ENCODE peak calls at places on chromosomes 12 and 14, in nine cellular contexts. K is HepG2, S is lung, N is fibroblast of lung, C is left lung, P is left ventricle myocardium inferior, B is RWPE2, U is WERI-Rb-1, Q is foreskin fibroblast. V is an unnamed sample.

GRCh38 chr14:70052990-70053389 is 135.8 kb downstream of the SLC8A3 start:
- DNase-seq in B (no peak), C (no peak), S (no peak), N (peak; percentile 9), U (no peak), P (no peak), Q (peak; percentile 15), K (peak; percentile 38), V (no peak)

GRCh38 chr12:57632898-57633825 is at the start of gene B4GALNT1:
- DNase-seq in C (no peak), K (no peak), B (peak; percentile 60), Q (no peak), U (peak; percentile 73), S (peak; percentile 51), P (peak; percentile 64), N (peak; percentile 55), V (no peak)

GRCh38 chr12:1744932-1745331 is 54.1 kb downstream of the ADIPOR2 start:
- DNase-seq in U (no peak), K (peak; percentile 94), C (no peak), Q (peak; percentile 3), N (peak; percentile 55), S (no peak), B (no peak), P (no peak), V (no peak)

GRCh38 chr12:16573652-16574077 is 32.3 kb downstream of the LMO3 start:
- DNase-seq in N (no peak), K (peak; percentile 18), P (peak; percentile 31), S (peak; percentile 87), U (peak; percentile 89), Q (no peak), C (peak; percentile 72), B (no peak), V (no peak)

GRCh38 chr14:83559721-83560120 is 1970.2 kb upstream of the FLRT2 start:
- DNase-seq in S (no peak), U (no peak), P (no peak), N (peak; percentile 18), K (no peak), B (no peak), C (no peak), Q (no peak), V (no peak)

GRCh38 chr12:64160718-64161060 is 61.4 kb downstream of the KICS2 start:
- DNase-seq in S (no peak), B (no peak), U (no peak), P (no peak), C (no peak), N (peak; percentile 55), Q (peak; percentile 62), K (no peak), V (no peak)

GRCh38 chr12:93851245-93851665 is 174.1 kb downstream of the CRADD start:
- DNase-seq in B (no peak), N (no peak), C (no peak), S (no peak), Q (no peak), P (no peak), U (no peak), K (no peak), V (no peak)

GRCh38 chr14:74133833-74134481 is 49.2 kb downstream of the LIN52 start:
- DNase-seq in B (no peak), U (no peak), C (no peak), Q (no peak), N (no peak), P (no peak), K (peak; percentile 35), S (no peak), V (no peak)

GRCh38 chr14:96217381-96217913 is 12.8 kb downstream of the BDKRB2 start:
- DNase-seq in C (no peak), K (no peak), Q (no peak), B (no peak), P (no peak), N (no peak), U (no peak), S (no peak), V (no peak)

GRCh38 chr14:53501361-53502320 is 348.5 kb upstream of the DDHD1 start:
- DNase-seq in N (peak; percentile 66), Q (peak; percentile 40), S (no peak), K (no peak), B (no peak), U (no peak), P (no peak), C (no peak), V (no peak)

GRCh38 chr12:130787445-130788410 is 51.3 kb downstream of the STX2 start:
- DNase-seq in N (peak; percentile 76), P (no peak), Q (peak; percentile 19), C (no peak), S (no peak), U (no peak), B (no peak), K (no peak), V (no peak)

GRCh38 chr12:51890135-51890464 is 2.2 kb downstream of the ANKRD33 start:
- DNase-seq in S (no peak), C (no peak), B (peak; percentile 14), P (no peak), N (no peak), Q (no peak), K (no peak), U (no peak), V (no peak)

DNA sequence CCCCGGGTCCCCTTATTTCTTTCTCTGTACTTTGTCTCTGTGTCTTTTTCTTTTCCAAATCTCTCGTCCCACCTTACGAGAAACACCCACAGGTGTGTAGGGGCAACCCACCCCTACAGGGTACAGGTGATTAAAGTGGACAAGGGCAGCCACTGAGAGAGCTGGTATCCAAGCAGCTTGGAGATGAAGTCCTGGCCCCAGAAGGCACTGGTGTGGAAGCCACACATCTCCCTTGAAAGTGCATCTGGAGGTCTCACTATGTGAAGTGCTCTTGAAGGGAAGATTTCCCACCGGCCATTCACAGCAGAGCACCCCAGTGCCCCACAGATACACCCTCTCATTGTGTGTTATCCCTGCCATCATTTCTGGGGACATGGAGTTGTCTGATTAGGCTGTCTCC is 6.3 kb upstream of the BICD1 start:
- DNase-seq in K (no peak), S (no peak), P (no peak), Q (no peak), N (no peak), C (no peak), B (no peak), U (no peak), V (no peak)
- H3K4me3 ChIP-seq in K (no peak overlapping the region), S (no peak overlapping the region), P (no peak overlapping the region), Q (no peak overlapping the region), N (no peak overlapping the region), C (no peak overlapping the region), B (no peak overlapping the region), U (no peak overlapping the region), V (no peak overlapping the region)

GRCh38 chr14:102206901-102207300 is 67.2 kb downstream of the WDR20 start:
- DNase-seq in P (no peak), N (no peak), Q (no peak), U (peak; percentile 28), C (no peak), K (no peak), B (no peak), S (no peak), V (no peak)
- TF ChIP-seq CTCF in P (no peak), N (no peak), Q (no peak), U (peak; percentile 39), C (no peak), K (peak; percentile 45), B (no peak), S (no peak), V (no peak)

GRCh38 chr14:100067481-100067880 is 2.3 kb downstream of the EVL start:
- DNase-seq in S (no peak), P (no peak), Q (no peak), K (no peak), C (no peak), U (no peak), N (no peak), B (no peak), V (no peak)
- H3K4me3 ChIP-seq in S (no peak overlapping the region), P (peak overlapping the region; percentile 8), Q (no peak overlapping the region), K (no peak overlapping the region), C (peak overlapping the region; percentile 1), U (no peak overlapping the region), N (no peak overlapping the region), B (no peak overlapping the region), V (no peak overlapping the region)

DNA sequence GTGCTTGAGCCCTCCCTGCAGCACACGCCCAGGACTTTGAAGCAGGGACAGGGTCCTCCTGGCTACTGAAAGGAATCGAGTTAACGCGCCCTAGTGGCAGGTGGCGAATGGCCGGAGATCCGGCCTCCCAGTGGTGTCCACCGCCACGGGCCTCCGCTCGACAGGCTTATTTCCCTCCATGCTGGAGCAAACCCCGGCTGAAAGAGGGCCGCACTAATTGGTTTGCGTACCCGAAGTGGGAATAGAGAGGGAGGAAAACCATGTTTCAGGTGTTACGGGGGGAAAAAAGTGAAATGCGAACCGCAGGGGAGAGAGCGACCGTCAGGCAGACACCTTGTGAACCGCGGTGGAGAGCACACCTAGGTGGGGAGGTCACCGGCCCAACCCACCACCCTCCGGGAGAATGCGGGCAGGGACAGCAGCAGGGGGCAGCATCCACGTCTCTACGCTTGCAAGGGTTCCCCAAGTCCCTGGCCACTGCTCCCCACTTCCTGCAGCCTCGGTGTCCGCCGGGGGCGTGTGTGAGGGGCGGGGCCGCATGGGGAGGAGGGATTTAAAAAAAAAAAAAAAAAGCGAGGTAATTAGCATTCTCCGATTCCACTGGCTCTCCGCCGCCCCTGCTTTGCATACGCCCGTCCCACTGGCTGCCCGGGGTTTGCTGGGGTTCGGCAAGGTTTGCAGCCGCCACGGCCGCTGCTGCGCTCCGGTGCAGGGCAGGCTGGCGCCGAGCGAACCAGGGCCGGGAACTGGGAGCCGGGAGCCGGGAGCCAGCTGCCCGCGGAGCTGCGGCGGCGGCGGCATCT is 224.6 kb upstream of the CRY1 start:
- DNase-seq in U (peak; percentile 94), K (peak; percentile 82), B (peak; percentile 96), S (peak; percentile 85), Q (peak; percentile 76), N (peak; percentile 95), C (peak; percentile 88), P (peak; percentile 84), V (no peak)
- TF ChIP-seq CTCF in U (peak; percentile 74), K (peak; percentile 68), B (peak; percentile 56), S (no peak), Q (no peak), N (no peak), C (no peak), P (no peak), V (peak; percentile 69)

GRCh38 chr14:37579250-37579649 is 15.8 kb downstream of the FOXA1 start:
- DNase-seq in K (no peak), P (no peak), C (no peak), S (no peak), Q (no peak), U (no peak), N (no peak), B (no peak), V (no peak)
- H3K4me3 ChIP-seq in K (no peak overlapping the region), P (no peak overlapping the region), C (no peak overlapping the region), S (no peak overlapping the region), Q (no peak overlapping the region), U (no peak overlapping the region), N (no peak overlapping the region), B (no peak overlapping the region), V (no peak overlapping the region)